ENCODE peak calls at places on chromosome X, in six cellular contexts. B, D, I, K, T and F are unnamed samples.

GRCh38 chrX:105876658-105877057 is 54.3 kb downstream of the NRK start:
- DNase-seq in B (peak; percentile 24), D (peak; percentile 39), I (no peak), K (peak; percentile 38), T (no peak), F (peak; percentile 7)

GRCh38 chrX:41828821-41829220 is 94.5 kb downstream of the CASK start:
- DNase-seq in B (no peak), D (no peak), I (no peak), K (peak; percentile 5), T (no peak), F (peak; percentile 28)

GRCh38 chrX:35664838-35665237 is 133.3 kb upstream of the MAGEB16 start:
- DNase-seq in B (no peak), D (peak; percentile 4), I (no peak), K (no peak), T (no peak), F (no peak)

GRCh38 chrX:10828640-10829039 is 208.3 kb upstream of the MID1 start:
- DNase-seq in B (no peak), D (no peak), I (no peak), K (no peak), T (no peak), F (no peak)

GRCh38 chrX:2242326-2242725 is 258.4 kb downstream of the DHRSX start:
- DNase-seq in B (no peak), D (no peak), I (no peak), K (no peak), T (no peak), F (no peak)

GRCh38 chrX:122421434-122422121 is 762.5 kb upstream of the GRIA3 start:
- DNase-seq in B (no peak), D (no peak), I (no peak), K (no peak), T (no peak), F (no peak)

GRCh38 chrX:79036152-79036551 is 91.0 kb downstream of the P2RY10 start:
- DNase-seq in B (no peak), D (no peak), I (no peak), K (no peak), T (no peak), F (no peak)

GRCh38 chrX:27966955-27967354 is 14.3 kb downstream of the DCAF8L1 start:
- DNase-seq in B (peak; percentile 89), D (peak; percentile 67), I (no peak), K (peak; percentile 39), T (no peak), F (peak; percentile 81)

GRCh38 chrX:105610401-105610800 is 211.9 kb upstream of the NRK start:
- DNase-seq in B (peak; percentile 1), D (peak; percentile 30), I (no peak), K (peak; percentile 37), T (no peak), F (no peak)

GRCh38 chrX:120244395-120244734 is 6.2 kb upstream of the ZBTB33 start:
- DNase-seq in B (no peak), D (no peak), I (no peak), K (no peak), T (no peak), F (no peak)

GRCh38 chrX:11438767-11439166 is 145.6 kb downstream of the AMELX start:
- DNase-seq in B (peak; percentile 56), D (no peak), I (no peak), K (peak; percentile 75), T (no peak), F (peak; percentile 71)

GRCh38 chrX:108590496-108590895 is 145.9 kb downstream of the IRS4 start:
- DNase-seq in B (peak; percentile 35), D (no peak), I (no peak), K (no peak), T (no peak), F (peak; percentile 37)

GRCh38 chrX:83509246-83509801 is 1.2 kb downstream of the POU3F4 start:
- DNase-seq in B (no peak), D (no peak), I (no peak), K (no peak), T (no peak), F (no peak)

DNA sequence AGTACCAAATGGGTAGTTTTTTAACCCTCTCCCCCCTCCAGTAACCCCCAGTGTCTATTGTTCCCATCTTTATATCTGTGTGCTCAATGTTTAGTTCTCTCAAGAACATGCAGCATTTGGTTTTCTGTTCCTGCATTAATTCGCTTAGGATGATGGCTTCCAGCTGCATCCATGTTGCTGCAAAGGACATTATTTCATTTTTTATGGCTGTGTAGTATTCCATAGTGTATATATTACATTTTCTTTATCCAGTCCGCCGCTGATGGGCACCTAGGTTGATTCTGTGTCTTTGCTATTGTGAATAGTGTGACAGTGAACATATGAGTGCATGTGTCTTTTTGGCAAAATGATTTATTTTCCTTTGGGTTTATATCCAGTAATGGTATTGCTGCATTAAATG is 31.9 kb upstream of the CLTRN start:
- DNase-seq in B (no peak), D (no peak), I (no peak), K (no peak), T (no peak), F (no peak)
- H3K4me3 ChIP-seq in B (no peak overlapping the region), D (no peak overlapping the region), I (no peak overlapping the region), K (no peak overlapping the region), T (no peak overlapping the region), F (no peak overlapping the region)

GRCh38 chrX:69503228-69503834 is 795 bp upstream of the NALF2 start:
- DNase-seq in B (peak; percentile 50), D (no peak), I (no peak), K (peak; percentile 6), T (no peak), F (peak; percentile 39)
- H3K4me3 ChIP-seq in B (peak overlapping the region; percentile 60), D (no peak overlapping the region), I (peak overlapping the region; percentile 43), K (no peak overlapping the region), T (peak overlapping the region; percentile 53), F (no peak overlapping the region)

GRCh38 chrX:13694359-13694758 is 5.4 kb downstream of the RAB9A start:
- DNase-seq in B (no peak), D (no peak), I (no peak), K (no peak), T (no peak), F (no peak)
- H3K4me3 ChIP-seq in B (no peak overlapping the region), D (no peak overlapping the region), I (no peak overlapping the region), K (no peak overlapping the region), T (no peak overlapping the region), F (no peak overlapping the region)

GRCh38 chrX:12954981-12955380 is 19.9 kb upstream of the TMSB4X start:
- DNase-seq in B (no peak), D (no peak), I (no peak), K (no peak), T (no peak), F (no peak)
- H3K4me3 ChIP-seq in B (no peak overlapping the region), D (no peak overlapping the region), I (no peak overlapping the region), K (no peak overlapping the region), T (no peak overlapping the region), F (no peak overlapping the region)

GRCh38 chrX:154544885-154545284 is 1.8 kb downstream of the G6PD start:
- DNase-seq in B (no peak), D (no peak), I (no peak), K (no peak), T (no peak), F (no peak)
- H3K4me3 ChIP-seq in B (peak overlapping the region; percentile 30), D (no peak overlapping the region), I (no peak overlapping the region), K (no peak overlapping the region), T (no peak overlapping the region), F (no peak overlapping the region)

GRCh38 chrX:110003167-110004156 is 548 bp downstream of the TMEM164 start:
- DNase-seq in B (peak; percentile 25), D (no peak), I (peak; percentile 68), K (peak; percentile 24), T (no peak), F (peak; percentile 24)
- H3K4me3 ChIP-seq in B (peak overlapping the region; percentile 65), D (peak overlapping the region; percentile 59), I (peak overlapping the region; percentile 62), K (peak overlapping the region; percentile 62), T (peak overlapping the region; percentile 79), F (peak overlapping the region; percentile 69)

GRCh38 chrX:86051741-86052140 is 4.4 kb upstream of the CHM start:
- DNase-seq in B (no peak), D (no peak), I (no peak), K (no peak), T (no peak), F (no peak)
- H3K4me3 ChIP-seq in B (no peak overlapping the region), D (no peak overlapping the region), I (no peak overlapping the region), K (no peak overlapping the region), T (no peak overlapping the region), F (no peak overlapping the region)

DNA sequence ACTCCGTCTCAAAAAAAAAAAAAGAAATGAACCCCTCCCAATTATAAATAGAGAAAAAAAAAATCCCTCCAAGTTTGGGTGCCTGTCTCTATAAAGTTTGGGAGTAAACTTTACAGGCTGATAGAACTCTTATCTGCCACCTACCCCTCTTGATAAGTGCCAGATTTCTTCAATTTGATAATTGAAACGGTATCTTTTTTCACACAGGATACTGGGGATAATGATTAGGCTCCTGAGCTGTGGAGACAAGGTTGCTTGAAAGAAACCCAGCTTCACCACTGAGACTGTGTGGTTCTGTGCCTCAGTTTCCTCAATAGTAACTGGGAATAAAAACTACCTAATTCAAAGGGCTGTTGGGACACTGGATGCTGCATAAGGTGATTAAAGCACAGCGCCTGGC is 606 bp downstream of the EFHC2 start:
- DNase-seq in B (no peak), D (no peak), I (no peak), K (no peak), T (no peak), F (no peak)
- H3K4me3 ChIP-seq in B (peak overlapping the region; percentile 54), D (peak overlapping the region; percentile 39), I (no peak overlapping the region), K (peak overlapping the region; percentile 46), T (peak overlapping the region; percentile 51), F (no peak overlapping the region)

DNA sequence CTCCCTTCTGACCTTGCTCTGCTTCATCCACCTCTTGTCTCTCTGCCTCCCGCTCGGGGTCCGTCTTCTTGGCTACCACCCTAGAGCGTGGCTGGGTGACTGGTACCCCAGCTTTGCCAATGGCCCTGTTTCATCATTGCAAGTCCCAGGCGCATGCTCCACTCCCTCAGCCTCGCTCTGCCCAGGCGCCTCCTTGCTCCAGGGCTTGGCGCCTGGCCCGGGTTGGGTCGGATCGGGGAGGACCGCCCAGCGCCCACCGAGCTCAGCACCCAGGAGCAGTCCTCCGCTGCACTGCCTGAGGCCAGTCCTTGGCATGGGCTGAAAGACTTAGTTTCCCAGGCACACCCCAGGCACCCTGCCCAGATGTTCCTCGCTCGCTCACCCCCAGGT is 577 bp downstream of the BGN start:
- DNase-seq in B (peak; percentile 49), D (peak; percentile 12), I (no peak), K (no peak), T (peak; percentile 89), F (peak; percentile 64)
- H3K4me3 ChIP-seq in B (peak overlapping the region; percentile 69), D (no peak overlapping the region), I (peak overlapping the region; percentile 40), K (peak overlapping the region; percentile 54), T (peak overlapping the region; percentile 64), F (peak overlapping the region; percentile 60)

GRCh38 chrX:17655232-17656034 is 81.9 kb upstream of the SCML1 start:
- DNase-seq in B (peak; percentile 1), D (peak; percentile 10), I (no peak), K (no peak), T (no peak), F (peak; percentile 10)
- H3K4me3 ChIP-seq in B (peak overlapping the region; percentile 19), D (peak overlapping the region; percentile 33), I (peak overlapping the region; percentile 19), K (no peak overlapping the region), T (peak overlapping the region; percentile 53), F (no peak overlapping the region)